ENCODE peak calls at places on chromosomes 3 and 15, in four cellular contexts. L is kidney glomerular epithelial cell; T is effector CD4-positive, alpha-beta T cell; I is ecto neural progenitor cell. F is an unnamed sample.

GRCh38 chr3:67637255-67637900 is 17.0 kb downstream of the SUCLG2 start:
- DNase-seq in L (no peak), T (no peak), I (no peak), F (no peak)

GRCh38 chr15:81865850-81866537 is 179.8 kb downstream of the MEX3B start:
- DNase-seq in L (no peak), T (no peak), I (peak; percentile 33), F (no peak)

GRCh38 chr3:185537369-185537970 is 14.9 kb downstream of the LIPH start:
- DNase-seq in L (peak; percentile 96), T (no peak), I (no peak), F (no peak)

GRCh38 chr15:77633913-77634265 is 1.2 kb upstream of the LINGO1 start:
- DNase-seq in L (no peak), T (no peak), I (peak; percentile 72), F (no peak)

GRCh38 chr3:110680365-110680909 is 391.2 kb upstream of the NECTIN3 start:
- DNase-seq in L (no peak), T (no peak), I (no peak), F (no peak)

GRCh38 chr15:74956648-74957300 is at the start of gene RPP25:
- DNase-seq in L (peak; percentile 23), T (peak; percentile 45), I (peak; percentile 88), F (peak; percentile 91)

GRCh38 chr3:30492581-30493192 is 113.7 kb upstream of the TGFBR2 start:
- DNase-seq in L (no peak), T (no peak), I (no peak), F (no peak)

GRCh38 chr3:197027896-197028710 is 1.5 kb downstream of the MELTF start:
- DNase-seq in L (no peak), T (no peak), I (no peak), F (peak; percentile 84)

F was measured in osteocyte.